ENCODE peak calls at places on chromosomes 2 and 18, in nine cellular contexts. L, D, F, I, Y, E, Q, R and X are unnamed samples. For H3K4me1, the result is how much of the 10 kb centered on the place peaks cover.

GRCh38 chr18:78984941-78985784 is 5.5 kb downstream of the SALL3 start:
- DNase-seq in D (no peak), R (no peak), Y (peak), L (no peak), Q (peak), E (no peak), F (no peak), I (no peak), X (peak)

GRCh38 chr2:7031424-7032245 is 114.4 kb downstream of the RNF144A start:
- DNase-seq in D (peak), Q (no peak), F (peak), R (peak), L (peak), E (peak), Y (peak), I (no peak), X (peak)

GRCh38 chr18:55096261-55097026 is 137.2 kb upstream of the CCDC68 start:
- DNase-seq in L (no peak), F (no peak), D (peak), E (no peak), R (no peak), Y (no peak), Q (peak), I (peak), X (peak)

GRCh38 chr2:144703852-144704324 is 184.0 kb upstream of the ZEB2 start:
- DNase-seq in L (peak), I (peak), Q (no peak), Y (peak), E (peak), R (peak), D (peak), F (peak), X (no peak)

GRCh38 chr2:241505086-241505780 is 3.2 kb downstream of the STK25 start:
- DNase-seq in D (no peak), Q (no peak), F (no peak), I (no peak), R (no peak), Y (no peak), L (peak), E (no peak), X (no peak)

GRCh38 chr18:34494359-34494696 is 215.8 kb upstream of the DTNA start:
- DNase-seq in R (no peak), L (peak), I (no peak), Q (peak), D (no peak), F (no peak), Y (no peak), E (no peak), X (no peak)

GRCh38 chr2:238988752-238989151 is 140.9 kb downstream of the TWIST2 start:
- DNase-seq in E (no peak), Y (no peak), F (no peak), R (no peak), Q (no peak), I (no peak), D (no peak), L (peak), X (no peak)

GRCh38 chr2:204863351-204863750 is 318.1 kb downstream of the PARD3B start:
- DNase-seq in E (no peak), F (no peak), D (no peak), Q (no peak), L (no peak), Y (no peak), R (no peak), I (peak), X (no peak)

GRCh38 chr18:12946549-12947354 is 1.1 kb upstream of the SEH1L start:
- DNase-seq in F (peak), L (no peak), Q (peak), E (no peak), D (peak), R (peak), Y (peak), I (peak), X (peak)

GRCh38 chr18:22975508-22975907 is 42.4 kb downstream of the RBBP8 start:
- DNase-seq in L (no peak), R (no peak), D (no peak), E (no peak), Y (no peak), Q (no peak), I (no peak), F (no peak), X (no peak)

GRCh38 chr2:119730598-119731278 is 29.0 kb upstream of the PTPN4 start:
- DNase-seq in E (peak), Y (no peak), F (no peak), R (peak), L (no peak), D (peak), Q (peak), I (no peak), X (no peak)

GRCh38 chr18:21364471-21364870 is 122.4 kb downstream of the GREB1L start:
- DNase-seq in Y (no peak), I (no peak), F (no peak), Q (no peak), E (no peak), D (no peak), R (no peak), L (no peak), X (no peak)

GRCh38 chr18:37453754-37454153 is 111.8 kb downstream of the CELF4 start:
- DNase-seq in L (no peak), I (no peak), F (no peak), Y (no peak), R (no peak), D (no peak), E (no peak), Q (no peak), X (no peak)

GRCh38 chr18:54222922-54223567 is 1.4 kb downstream of the MBD2 start:
- DNase-seq in L (no peak), R (no peak), E (no peak), F (no peak), D (no peak), Q (no peak), Y (peak), I (no peak), X (no peak)

GRCh38 chr2:24262571-24262970 is 87.7 kb downstream of the FAM228A start:
- DNase-seq in R (no peak), Y (no peak), Q (no peak), I (peak), F (no peak), L (no peak), E (no peak), D (no peak), X (no peak)

GRCh38 chr2:37586663-37587409 is 84.6 kb downstream of the CDC42EP3 start:
- DNase-seq in E (no peak), I (no peak), Q (peak), R (no peak), L (no peak), Y (no peak), F (no peak), D (no peak), X (no peak)

GRCh38 chr18:50065527-50065926 is 129.4 kb downstream of the MYO5B start:
- DNase-seq in Y (no peak), I (no peak), R (no peak), F (no peak), E (no peak), L (no peak), D (no peak), Q (no peak), X (no peak)

DNA sequence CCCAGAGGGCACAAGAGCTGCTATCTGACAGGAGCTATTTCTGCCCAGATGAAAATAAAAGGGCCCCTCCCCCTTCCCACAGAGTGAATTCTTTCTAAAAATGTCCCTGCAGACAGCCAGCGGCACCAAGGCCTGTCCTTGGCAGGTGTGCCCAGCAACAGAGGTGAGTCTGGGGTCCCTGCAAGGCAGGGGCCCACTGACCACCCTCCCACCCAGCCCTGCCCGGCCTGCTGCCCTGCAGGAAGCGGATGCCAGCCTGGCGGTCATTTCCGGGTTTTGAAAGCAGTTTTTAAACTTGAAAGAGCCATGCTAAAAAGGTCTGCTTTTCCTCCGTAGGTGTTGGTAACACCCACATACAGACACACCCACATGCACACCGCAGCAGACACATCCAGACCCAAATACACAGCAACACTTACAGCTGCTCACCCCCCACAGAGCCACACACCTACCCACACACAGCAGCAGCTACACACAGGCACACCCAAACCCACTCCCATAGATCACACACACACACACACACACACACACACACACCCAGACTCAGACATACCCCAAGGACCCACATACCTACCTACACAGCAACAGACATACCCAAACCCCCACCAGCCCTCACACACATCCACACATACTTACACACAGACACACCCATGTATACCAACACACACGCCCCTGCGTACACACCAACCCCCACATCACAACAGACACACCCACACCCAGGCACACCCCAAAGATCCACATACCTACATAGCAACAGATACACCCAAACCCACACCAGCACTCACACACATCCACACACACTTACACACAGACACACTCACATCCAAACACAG is 7.6 kb downstream of the ZFP36L2 start:
- DNase-seq in L (peak), R (peak), Y (peak), E (peak), Q (peak), F (peak), I (peak), D (peak), X (peak)
- H3K4me1 ChIP-seq in L (half or more), R (under half), Y (half or more), E (half or more), Q (under half), F (half or more), I (under half), D (under half), X (under half)

DNA sequence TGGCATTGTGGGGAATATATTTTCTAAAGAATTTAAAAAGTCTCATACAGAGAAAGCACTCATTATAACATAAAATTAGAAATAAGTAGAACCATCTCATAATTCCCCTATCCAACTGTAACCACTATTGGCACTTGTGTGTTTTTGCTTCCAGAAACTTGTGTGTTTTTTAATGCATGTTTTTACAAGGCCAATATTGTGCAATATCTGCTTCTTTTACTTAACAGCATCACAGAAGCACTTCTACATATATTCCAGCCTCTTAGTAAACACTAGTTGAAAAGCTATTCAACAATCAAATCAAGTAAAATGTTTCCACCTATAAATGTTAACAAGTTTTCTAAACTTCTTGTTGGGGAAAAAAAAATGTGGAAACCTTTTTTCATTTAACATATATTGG is 132.7 kb downstream of the LRP2 start:
- DNase-seq in I (no peak), L (no peak), R (no peak), E (no peak), Q (no peak), Y (no peak), F (no peak), D (no peak), X (no peak)
- TF ChIP-seq CTCF in I (no peak), L (no peak), R (no peak), E (no peak), Q (no peak), Y (no peak), F (no peak), D (no peak), X (no peak)

DNA sequence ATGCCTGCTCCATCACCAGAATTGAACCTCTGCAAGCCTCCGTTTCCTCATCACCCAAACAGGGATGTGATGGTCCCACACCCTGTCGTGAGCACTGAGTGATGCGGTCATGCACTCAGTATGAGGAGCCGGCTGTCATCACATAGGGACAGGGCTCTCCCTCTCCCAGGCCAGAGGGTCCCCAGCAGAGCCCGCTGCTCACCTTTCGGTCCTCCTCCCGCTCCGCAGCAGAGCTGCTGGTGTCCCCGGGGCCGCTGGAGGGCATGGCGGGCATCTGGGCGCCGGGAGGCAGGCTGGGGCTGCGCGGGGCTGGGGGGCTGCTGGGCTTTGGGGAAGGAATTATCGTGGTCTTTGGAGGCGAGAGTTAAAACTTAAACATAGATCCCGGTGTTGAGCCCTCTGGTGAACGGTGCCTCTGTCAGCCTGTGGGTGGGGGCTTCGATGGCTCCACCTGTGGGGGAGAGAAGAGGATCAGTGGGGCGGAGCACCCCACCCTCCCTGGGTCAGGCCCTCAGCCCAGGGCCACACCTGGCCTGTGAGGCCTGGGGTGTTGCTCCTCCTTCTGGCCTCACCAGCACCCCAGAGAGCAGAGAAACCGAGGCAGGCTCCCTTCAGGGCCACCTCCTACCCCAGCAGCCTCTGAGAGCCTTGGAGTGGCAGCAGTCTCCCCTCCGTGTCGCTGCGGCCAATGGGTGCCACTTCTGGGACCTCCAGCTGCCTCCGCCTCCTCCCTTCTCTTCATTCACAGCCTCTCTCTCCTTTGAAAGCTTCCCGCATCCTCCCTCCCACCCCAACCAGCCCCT is 27.8 kb downstream of the DNMT3A start:
- DNase-seq in F (no peak), I (no peak), E (no peak), L (no peak), D (no peak), Y (no peak), R (no peak), Q (no peak), X (no peak)
- H3K4me1 ChIP-seq in F (half or more), I (under half), E (half or more), L (half or more), D (under half), Y (under half), R (half or more), Q (under half), X (under half)

DNA sequence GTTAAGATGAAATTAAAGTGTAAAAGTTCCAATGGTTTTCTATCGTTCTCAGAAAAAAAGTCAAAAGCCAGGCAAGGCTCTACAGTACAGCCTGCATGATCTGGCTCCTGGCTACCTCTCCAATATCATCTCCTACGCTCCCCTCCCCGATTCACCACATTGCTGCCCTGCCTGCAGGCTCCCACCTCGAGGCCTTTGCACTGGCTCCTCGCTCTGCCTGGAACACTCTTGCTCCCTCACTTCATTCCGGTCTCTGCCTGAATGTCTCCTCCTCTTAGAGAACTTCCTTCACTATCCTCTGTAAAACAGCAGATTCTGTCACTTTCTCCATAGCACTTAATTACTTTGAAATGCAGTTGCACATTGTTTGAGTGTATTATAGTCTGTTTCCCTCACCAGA is 72.5 kb downstream of the KLF7 start:
- DNase-seq in E (no peak), I (no peak), Q (peak), Y (no peak), D (no peak), F (no peak), L (no peak), R (no peak), X (no peak)
- TF ChIP-seq CTCF in E (no peak), I (no peak), Q (no peak), Y (no peak), D (no peak), F (no peak), L (no peak), R (no peak), X (no peak)

GRCh38 chr2:217824223-217824622 is 178.6 kb downstream of the TNS1 start:
- DNase-seq in F (no peak), E (no peak), Y (no peak), L (no peak), Q (no peak), I (no peak), R (no peak), D (no peak), X (no peak)
- H3K4me1 ChIP-seq in F (half or more), E (half or more), Y (under half), L (half or more), Q (under half), I (under half), R (under half), D (under half), X (under half)

GRCh38 chr2:168614291-168615018 is 158.4 kb downstream of the CERS6 start:
- DNase-seq in Y (no peak), L (no peak), D (peak), Q (peak), E (no peak), I (no peak), F (no peak), R (no peak), X (no peak)
- TF ChIP-seq CTCF in Y (no peak), L (no peak), D (peak), Q (peak), E (no peak), I (no peak), F (no peak), R (no peak), X (peak)